ENCODE peak calls at places on chromosomes 11 and 22, in four cellular contexts. P is lower leg skin; E is AG09309; W is activated naive CD4-positive, alpha-beta T cell treated with Interleukin-2 at 50 U/mL for 16 hours. S is an unnamed sample.

GRCh38 chr11:14310696-14311095 is 48.3 kb downstream of the RRAS2 start:
- DNase-seq in W (no peak), P (no peak), E (peak), S (no peak)

GRCh38 chr11:15208570-15209222 is 94.0 kb downstream of the INSC start:
- DNase-seq in W (peak), E (no peak), P (peak), S (peak)

GRCh38 chr11:78993800-78994430 is 419.3 kb upstream of the NARS2 start:
- DNase-seq in P (no peak), W (no peak), E (no peak), S (no peak)

GRCh38 chr11:64459016-64459415 is 100.1 kb downstream of the RPS6KA4 start:
- DNase-seq in P (peak), W (no peak), E (no peak), S (no peak)

GRCh38 chr22:38440747-38441350 is 14.2 kb downstream of the KCNJ4 start:
- DNase-seq in W (no peak), E (no peak), P (no peak), S (no peak)

GRCh38 chr11:122897606-122898210 is 15.1 kb downstream of the JHY start:
- DNase-seq in E (peak), P (no peak), W (no peak), S (no peak)

GRCh38 chr11:95716266-95716665 is 73.3 kb downstream of the FAM76B start:
- DNase-seq in P (no peak), W (no peak), E (no peak), S (no peak)

GRCh38 chr11:59883597-59883996 is 5.0 kb downstream of the OOSP3 start:
- DNase-seq in E (no peak), P (no peak), W (no peak), S (no peak)

GRCh38 chr11:13051257-13051656 is 42.1 kb downstream of the RASSF10 start:
- DNase-seq in W (no peak), P (no peak), E (no peak), S (no peak)

GRCh38 chr22:37454857-37455686 is 27.8 kb upstream of the ELFN2 start:
- DNase-seq in P (no peak), W (no peak), E (peak), S (peak)

GRCh38 chr11:79437274-79437980 is 3.4 kb downstream of the TENM4 start:
- DNase-seq in E (no peak), P (peak), W (no peak), S (no peak)

GRCh38 chr11:28512143-28512756 is 404.1 kb downstream of the METTL15 start:
- DNase-seq in P (no peak), E (no peak), W (no peak), S (no peak)

GRCh38 chr11:61037694-61038093 is 64.6 kb upstream of the CD5 start:
- DNase-seq in P (no peak), W (no peak), E (no peak), S (no peak)

GRCh38 chr22:27240298-27240885 is 561.2 kb downstream of the MN1 start:
- DNase-seq in E (no peak), P (no peak), W (no peak), S (no peak)

GRCh38 chr11:72840780-72841179 is 26.6 kb downstream of the ATG16L2 start:
- DNase-seq in W (no peak), P (no peak), E (peak), S (no peak)

GRCh38 chr11:69791266-69791665 is 16.1 kb upstream of the FGF4 start:
- DNase-seq in E (no peak), P (no peak), W (no peak), S (no peak)

GRCh38 chr11:8586805-8587204 is 7.2 kb downstream of the STK33 start:
- DNase-seq in W (no peak), P (no peak), E (no peak), S (no peak)

GRCh38 chr11:639324-639977 is 2.4 kb downstream of the DRD4 start:
- DNase-seq in P (no peak), W (no peak), E (no peak), S (no peak)

GRCh38 chr11:14417975-14418374 is 59.0 kb upstream of the RRAS2 start:
- DNase-seq in E (no peak), P (no peak), W (no peak), S (no peak)

GRCh38 chr22:45006873-45007246 is 2.9 kb downstream of the PHF21B start:
- DNase-seq in W (no peak), P (no peak), E (no peak), S (no peak)

GRCh38 chr11:65380460-65381126 is 1.9 kb downstream of the SLC25A45 start:
- DNase-seq in P (no peak), W (no peak), E (no peak), S (no peak)

S was measured in erythroblast.